ENCODE peak calls at places on chromosome 5, in four cellular contexts. S is PC-3, Q is GM23338, J is OCI-LY7. T is an unnamed sample.

GRCh38 chr5:141402553-141403328 is at the start of gene PCDHGA9:
- DNase-seq in S (no peak), J (no peak), Q (peak), T (peak)

GRCh38 chr5:773517-774264 is 10.8 kb downstream of the ZDHHC11B start:
- DNase-seq in J (no peak), S (no peak), Q (no peak), T (no peak)

GRCh38 chr5:5341531-5342292 is 80.8 kb upstream of the ICE1 start:
- DNase-seq in Q (no peak), J (no peak), S (peak), T (peak)

GRCh38 chr5:56585973-56586740 is 229.2 kb upstream of the MAP3K1 start:
- DNase-seq in Q (no peak), S (no peak), J (no peak), T (peak)

GRCh38 chr5:20683241-20683940 is 695.4 kb upstream of the CDH18 start:
- DNase-seq in J (no peak), Q (no peak), S (peak), T (no peak)

GRCh38 chr5:93325946-93326345 is 255.1 kb downstream of the NR2F1-AS1 start:
- DNase-seq in J (no peak), Q (no peak), S (no peak), T (no peak)

GRCh38 chr5:60257852-60258251 is 364.3 kb upstream of the PDE4D start:
- DNase-seq in S (no peak), J (no peak), Q (no peak), T (no peak)

GRCh38 chr5:139669681-139670368 is 21.7 kb downstream of the CXXC5 start:
- DNase-seq in J (peak), Q (no peak), S (no peak), T (no peak)

GRCh38 chr5:130289132-130290088 is 385.1 kb downstream of the CHSY3 start:
- DNase-seq in S (peak), J (no peak), Q (no peak), T (no peak)

GRCh38 chr5:123992641-123993040 is 480.7 kb downstream of the CSNK1G3 start:
- DNase-seq in Q (peak), J (no peak), S (no peak), T (no peak)

GRCh38 chr5:6408627-6409446 is 30.5 kb upstream of the MED10 start:
- DNase-seq in Q (no peak), J (no peak), S (peak), T (no peak)

GRCh38 chr5:71586052-71586940 is 844 bp upstream of the MCCC2 start:
- DNase-seq in J (peak), S (no peak), Q (peak), T (no peak)

GRCh38 chr5:178762960-178763359 is 32.5 kb upstream of the ZNF354A start:
- DNase-seq in S (no peak), J (no peak), Q (no peak), T (no peak)

GRCh38 chr5:139226131-139226530 is 28.0 kb upstream of the SIL1 start:
- DNase-seq in J (no peak), S (peak), Q (no peak), T (no peak)

GRCh38 chr5:105504-106080 is 13.6 kb downstream of the PLEKHG4B start:
- DNase-seq in J (no peak), Q (no peak), S (no peak), T (no peak)

GRCh38 chr5:150138551-150139265 is 16.9 kb downstream of the PDGFRB start:
- DNase-seq in J (no peak), Q (peak), S (no peak), T (peak)

GRCh38 chr5:36630201-36630968 is 24.0 kb downstream of the SLC1A3 start:
- DNase-seq in J (no peak), Q (no peak), S (no peak), T (peak)

GRCh38 chr5:144487207-144487606 is 316.5 kb downstream of the KCTD16 start:
- DNase-seq in J (no peak), S (no peak), Q (peak), T (no peak)

GRCh38 chr5:56829137-56829536 is 13.8 kb downstream of the MAP3K1 start:
- DNase-seq in Q (no peak), J (no peak), S (peak), T (no peak)

GRCh38 chr5:157398310-157398709 is 61.7 kb upstream of the NIPAL4 start:
- DNase-seq in S (no peak), Q (no peak), J (no peak), T (no peak)

GRCh38 chr5:135429886-135430437 is 17.2 kb downstream of the DCANP1 start:
- DNase-seq in S (no peak), J (no peak), Q (no peak), T (no peak)
- H3K27ac ChIP-seq in S (no peak), J (no peak), Q (no peak), T (no peak)

DNA sequence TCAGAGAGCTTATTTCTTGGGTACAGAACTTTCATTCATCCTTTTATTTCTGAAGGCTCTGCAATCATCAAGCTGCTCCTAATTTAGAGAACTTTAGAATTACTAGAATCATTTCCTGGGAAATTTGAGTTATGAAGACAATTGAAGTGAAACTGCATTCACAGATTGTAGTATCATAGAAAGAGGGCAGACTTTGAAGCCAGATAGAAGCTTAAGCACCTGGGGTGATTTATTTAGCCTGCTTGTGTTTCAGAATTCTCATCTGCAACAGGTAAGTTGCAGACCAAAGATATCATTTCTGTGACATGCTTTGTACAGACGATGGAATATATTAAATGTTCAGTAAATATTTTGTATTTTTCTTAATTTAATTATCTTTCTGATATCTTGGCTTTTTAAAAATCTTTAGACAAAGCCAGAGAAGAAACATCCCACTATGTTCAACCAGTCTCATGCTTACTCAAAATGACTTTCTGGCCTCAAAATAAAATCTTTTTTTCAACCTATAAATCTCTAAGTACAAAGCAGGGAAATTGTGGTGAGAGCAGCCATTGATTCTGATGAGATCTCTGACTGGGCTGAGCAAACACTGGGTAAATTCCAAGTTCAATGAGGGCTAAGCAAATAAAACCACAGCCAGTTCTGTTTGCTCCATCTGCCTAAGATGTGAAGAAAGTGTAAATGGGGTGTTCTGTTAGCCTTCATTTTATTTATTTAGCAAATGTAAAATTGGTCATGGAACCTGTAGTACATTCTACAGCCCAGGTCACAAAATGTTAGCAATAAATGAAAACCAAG is 264.7 kb upstream of the CCNG1 start:
- DNase-seq in J (no peak), S (peak), Q (no peak), T (no peak)
- H2AFZ ChIP-seq in J (no peak), S (no peak), Q (no peak), T (no peak)

GRCh38 chr5:1867815-1868143 is 14.9 kb downstream of the IRX4 start:
- DNase-seq in Q (no peak), J (no peak), S (no peak), T (no peak)
- TF ChIP-seq EZH2phosphoT487 in Q (no peak), J (no peak), S (no peak), T (no peak)

GRCh38 chr5:127183332-127183731 is 107.3 kb upstream of the MEGF10 start:
- DNase-seq in S (no peak), J (no peak), Q (no peak), T (no peak)

GRCh38 chr5:127184841-127185240 is 105.8 kb upstream of the MEGF10 start:
- DNase-seq in S (no peak), J (no peak), Q (no peak), T (peak)

GRCh38 chr5:127192150-127192549 is 98.4 kb upstream of the MEGF10 start:
- DNase-seq in J (no peak), Q (no peak), S (no peak), T (no peak)

GRCh38 chr5:127187711-127188110 is 102.9 kb upstream of the MEGF10 start:
- DNase-seq in S (no peak), J (no peak), Q (no peak), T (no peak)

DNA sequence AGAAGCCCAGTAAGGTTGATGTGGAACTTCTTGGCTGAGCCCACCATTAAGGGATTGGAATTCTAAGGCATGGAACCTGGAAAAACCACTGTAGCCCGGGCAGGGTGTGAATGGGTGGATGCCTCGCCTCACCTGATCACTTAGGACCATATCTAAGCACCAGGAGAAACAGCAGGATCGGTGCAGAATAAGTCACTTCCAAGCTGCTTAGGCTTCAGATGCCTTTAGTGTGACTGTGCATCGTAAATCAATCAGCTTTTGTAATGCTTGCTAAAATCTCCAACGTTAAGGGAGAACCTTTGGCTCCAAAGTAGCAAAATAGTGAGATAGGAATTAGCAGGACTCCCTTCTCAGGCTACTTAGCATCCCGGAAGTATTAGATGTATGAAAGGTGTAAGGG is 103.9 kb upstream of the MEGF10 start:
- DNase-seq in Q (no peak), S (peak), J (no peak), T (no peak)
- H3K27ac ChIP-seq in Q (no peak), S (no peak), J (no peak), T (no peak)

DNA sequence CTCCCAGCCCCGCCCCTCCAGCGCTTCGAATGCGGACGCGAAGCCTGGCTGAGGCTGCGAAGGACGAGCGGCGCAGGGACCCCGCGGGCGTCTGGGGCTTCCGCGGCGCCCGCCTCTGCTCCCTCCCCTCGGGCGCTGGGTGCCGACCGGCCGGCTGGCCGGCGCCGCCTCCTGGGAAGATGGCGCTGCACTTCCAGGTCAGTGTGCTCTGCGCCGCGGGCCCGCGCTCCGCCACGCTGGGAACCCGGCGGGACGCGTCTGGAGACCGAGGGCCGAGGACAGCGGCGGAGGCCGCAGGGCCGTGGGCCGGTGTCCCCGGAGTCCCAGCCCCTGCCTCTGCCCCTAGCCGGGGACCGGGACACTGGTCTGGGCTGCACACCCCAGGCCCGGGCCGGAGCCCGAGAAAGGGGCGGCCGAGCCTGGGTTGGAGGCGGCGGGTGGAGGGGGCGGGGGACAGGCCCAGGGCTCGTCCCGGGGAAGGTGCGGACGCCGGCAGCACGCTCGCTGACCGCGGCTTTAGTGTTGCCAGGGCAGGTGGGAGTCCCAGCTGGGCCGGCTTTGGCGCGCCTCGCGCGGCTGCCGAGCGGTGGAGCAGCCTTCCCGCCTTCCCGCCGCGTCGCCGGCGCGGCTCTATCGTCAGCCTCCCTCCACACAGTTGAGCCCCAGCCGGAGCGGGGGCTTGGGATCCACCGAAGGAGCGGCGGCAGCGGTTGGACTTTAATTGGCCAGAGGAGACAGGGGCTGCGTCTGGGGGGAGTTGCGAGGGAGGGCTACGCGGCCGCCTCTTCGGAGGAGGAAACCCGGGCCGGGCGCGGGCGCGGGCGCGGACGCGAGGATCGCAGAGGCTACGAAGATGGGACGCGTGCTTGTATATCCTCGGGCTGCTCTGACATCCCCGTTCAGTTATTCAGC is at the start of gene RANBP17:
- DNase-seq in J (no peak), Q (peak), S (peak), T (peak)
- H2AFZ ChIP-seq in J (no peak), Q (peak), S (peak), T (peak)

GRCh38 chr5:81773574-81773973 is 22.7 kb upstream of the SSBP2 start:
- DNase-seq in S (no peak), J (no peak), Q (no peak), T (peak)

GRCh38 chr5:81773148-81773547 is 22.3 kb upstream of the SSBP2 start:
- DNase-seq in Q (no peak), S (no peak), J (no peak), T (no peak)

GRCh38 chr5:81768960-81769452 is 18.1 kb upstream of the SSBP2 start:
- DNase-seq in S (peak), J (no peak), Q (no peak), T (peak)

GRCh38 chr5:81774359-81774758 is 23.5 kb upstream of the SSBP2 start:
- DNase-seq in Q (no peak), S (no peak), J (no peak), T (peak)

DNA sequence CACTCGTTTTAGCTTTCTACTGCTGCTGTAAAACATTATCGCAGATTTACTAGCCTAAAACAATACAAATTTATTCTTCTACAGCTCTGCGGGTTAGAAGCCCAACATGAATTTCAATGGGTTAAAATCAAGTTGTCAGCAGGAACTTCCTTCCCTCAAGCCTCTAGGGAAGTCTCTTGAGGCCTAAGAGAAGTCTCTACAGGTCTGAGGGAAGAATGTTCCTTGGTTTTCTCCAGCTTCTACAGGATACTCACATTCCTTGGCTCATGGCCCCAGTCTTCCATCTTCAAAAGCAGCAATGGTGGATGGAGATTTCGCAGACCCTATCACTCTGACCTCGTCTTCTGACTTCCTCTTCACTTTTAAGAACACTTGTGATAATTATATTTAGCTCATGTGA is 21.6 kb upstream of the SSBP2 start:
- DNase-seq in Q (no peak), S (no peak), J (no peak), T (no peak)
- TF ChIP-seq EZH2phosphoT487 in Q (no peak), S (no peak), J (no peak), T (no peak)

GRCh38 chr5:77492653-77493000 is 511 bp upstream of the WDR41 start:
- DNase-seq in Q (no peak), S (no peak), J (no peak), T (no peak)
- H3K27ac ChIP-seq in Q (no peak), S (no peak), J (peak), T (peak)

GRCh38 chr5:43316421-43316820 is 3.2 kb upstream of the HMGCS1 start:
- DNase-seq in J (no peak), Q (no peak), S (peak), T (no peak)
- H2AFZ ChIP-seq in J (no peak), Q (no peak), S (no peak), T (no peak)

DNA sequence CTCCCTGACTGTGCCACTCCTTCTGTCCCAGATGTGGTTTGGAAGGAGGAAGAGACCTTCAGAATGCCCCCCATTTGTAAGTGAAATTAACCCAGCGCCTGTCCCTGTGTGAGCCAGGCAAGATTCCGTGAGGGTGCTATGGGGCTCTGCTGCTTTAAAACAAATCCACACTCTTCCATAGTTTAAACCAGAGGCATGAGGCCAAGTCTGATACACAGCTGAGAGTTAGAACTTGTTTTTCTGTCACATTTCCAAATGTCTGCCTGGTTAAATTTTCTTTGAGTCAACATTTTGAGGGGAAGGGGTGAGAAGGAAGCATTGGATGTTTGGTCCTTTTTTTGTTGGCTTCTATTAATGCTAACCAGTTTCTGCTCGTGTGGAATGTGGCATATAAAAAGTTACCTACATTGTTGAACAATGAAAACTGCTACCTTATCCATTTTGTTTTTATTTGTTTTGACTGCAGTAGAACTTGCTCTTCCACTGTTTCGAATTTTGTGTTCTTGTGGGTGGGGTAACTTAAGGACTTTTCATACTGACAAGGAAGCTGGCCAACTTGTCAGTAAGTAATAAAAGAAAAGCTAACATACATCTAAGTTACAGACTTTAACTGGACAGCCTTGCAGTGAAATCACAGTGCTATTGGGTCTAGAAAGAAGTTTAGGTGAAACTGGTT is 12.9 kb downstream of the RGMB start:
- DNase-seq in J (no peak), Q (no peak), S (peak), T (peak)
- TF ChIP-seq EZH2phosphoT487 in J (no peak), Q (no peak), S (no peak), T (no peak)

DNA sequence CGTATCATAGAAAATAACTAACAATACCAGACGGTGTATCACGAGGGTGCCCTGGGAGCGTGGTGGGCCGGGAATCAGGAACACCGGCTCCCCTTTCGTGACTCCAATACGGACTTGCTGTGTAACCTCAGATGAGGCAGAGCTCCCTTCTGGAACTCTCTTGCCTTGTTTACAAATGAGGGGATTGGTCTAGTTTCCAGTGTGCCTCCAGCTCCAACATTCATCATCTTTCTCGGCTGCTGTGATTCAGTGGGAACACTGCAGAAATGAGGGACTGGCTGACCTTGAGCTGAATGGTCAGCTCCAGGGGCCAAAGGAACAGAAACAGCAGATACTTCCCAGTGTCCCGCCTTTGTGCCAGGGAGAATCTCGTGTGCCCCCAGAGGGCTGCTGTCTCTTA is 22.6 kb upstream of the TGFBI start:
- DNase-seq in S (no peak), Q (no peak), J (no peak), T (peak)
- H3K27ac ChIP-seq in S (peak), Q (no peak), J (no peak), T (peak)

T was measured in GM23248.